ENCODE peak calls at places on chromosomes 6 and 20, in seven cellular contexts. C is epithelial cell of esophagus, H is fibroblast of mammary gland, V is tibial artery, S is esophagus muscularis mucosa, E is AG04450, N is A549. Q is an unnamed sample.

GRCh38 chr20:62739581-62740285 is 31.1 kb downstream of the NTSR1 start:
- DNase-seq in C (no peak), H (no peak), V (peak), S (no peak), E (no peak), N (no peak), Q (no peak)

GRCh38 chr20:54254596-54254995 is 46.7 kb downstream of the PFDN4 start:
- DNase-seq in C (peak), H (peak), V (no peak), S (no peak), E (no peak), N (no peak), Q (no peak)

GRCh38 chr6:100393493-100393892 is 71.2 kb downstream of the SIM1 start:
- DNase-seq in C (no peak), H (no peak), V (no peak), S (no peak), E (no peak), N (no peak), Q (no peak)

GRCh38 chr6:87663434-87663833 is 38.6 kb downstream of the AKIRIN2 start:
- DNase-seq in C (no peak), H (no peak), V (no peak), S (no peak), E (no peak), N (no peak), Q (no peak)

GRCh38 chr6:4568138-4568537 is 208.1 kb upstream of the CDYL start:
- DNase-seq in C (no peak), H (no peak), V (no peak), S (no peak), E (no peak), N (no peak), Q (no peak)

GRCh38 chr6:110392727-110393126 is 22.6 kb downstream of the DDO start:
- DNase-seq in C (no peak), H (no peak), V (no peak), S (no peak), E (no peak), N (no peak), Q (no peak)

GRCh38 chr20:14343658-14344057 is 6.2 kb upstream of the FLRT3 start:
- DNase-seq in C (no peak), H (no peak), V (no peak), S (no peak), E (no peak), N (no peak), Q (no peak)

GRCh38 chr6:20644667-20645370 is 110.6 kb downstream of the CDKAL1 start:
- DNase-seq in C (peak), H (peak), V (no peak), S (no peak), E (no peak), N (no peak), Q (no peak)

GRCh38 chr6:43669050-43669921 is 18.3 kb downstream of the MRPS18A start:
- DNase-seq in C (peak), H (peak), V (peak), S (no peak), E (no peak), N (no peak), Q (no peak)

GRCh38 chr20:32560989-32561830 is 23.9 kb downstream of the NOL4L start:
- DNase-seq in C (no peak), H (no peak), V (no peak), S (no peak), E (no peak), N (no peak), Q (no peak)

GRCh38 chr20:22333885-22334545 is 250.4 kb downstream of the FOXA2 start:
- DNase-seq in C (peak), H (peak), V (no peak), S (no peak), E (peak), N (peak), Q (no peak)

GRCh38 chr6:163782436-163783003 is 368.0 kb downstream of the QKI start:
- DNase-seq in C (peak), H (no peak), V (no peak), S (no peak), E (no peak), N (no peak), Q (no peak)

DNA sequence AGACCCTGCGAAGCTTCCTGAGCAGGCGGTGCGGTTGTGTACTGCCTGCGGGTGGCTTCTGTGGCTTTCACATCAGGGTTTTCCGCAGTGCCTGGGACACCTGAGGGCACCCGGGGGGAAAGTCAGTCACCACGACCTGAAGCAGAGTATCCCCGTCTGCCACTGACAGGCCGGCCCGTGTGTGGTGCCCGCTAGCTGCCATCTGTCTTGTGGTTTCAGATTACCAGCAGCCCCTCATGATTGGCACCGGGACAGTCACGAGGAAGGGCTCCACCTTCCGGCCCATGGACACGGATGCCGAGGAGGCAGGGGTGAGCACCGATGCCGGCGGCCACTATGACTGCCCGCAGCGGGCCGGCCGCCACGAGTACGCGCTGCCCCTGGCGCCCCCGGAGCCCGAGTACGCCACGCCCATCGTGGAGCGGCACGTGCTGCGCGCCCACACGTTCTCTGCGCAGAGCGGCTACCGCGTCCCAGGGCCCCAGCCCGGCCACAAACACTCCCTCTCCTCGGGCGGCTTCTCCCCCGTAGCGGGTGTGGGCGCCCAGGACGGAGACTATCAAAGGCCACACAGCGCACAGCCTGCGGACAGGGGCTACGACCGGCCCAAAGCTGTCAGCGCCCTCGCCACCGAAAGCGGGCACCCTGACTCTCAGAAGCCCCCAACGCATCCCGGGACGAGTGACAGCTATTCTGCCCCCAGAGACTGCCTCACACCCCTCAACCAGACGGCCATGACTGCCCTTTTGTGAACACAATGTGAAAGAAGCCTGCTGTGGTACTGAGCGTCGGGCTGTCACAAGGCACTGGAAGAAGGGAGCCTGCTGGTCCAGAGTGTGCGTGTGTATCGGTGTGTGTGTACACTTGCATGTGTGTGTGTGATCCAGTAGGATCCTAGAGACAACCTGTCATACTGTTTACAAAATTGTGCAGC is 54.4 kb downstream of the GOPC start:
- DNase-seq in C (no peak), H (peak), V (peak), S (no peak), E (no peak), N (no peak), Q (no peak)
- H3K4me3 ChIP-seq in C (no peak), H (peak), V (peak), S (peak), E (peak), N (no peak), Q (peak)

GRCh38 chr6:103672169-103672568 is 1187.5 kb downstream of the HACE1 start:
- DNase-seq in C (peak), H (peak), V (no peak), S (no peak), E (no peak), N (no peak), Q (no peak)
- TF ChIP-seq CTCF in C (no peak), H (no peak), V (no peak), S (no peak), E (no peak), N (no peak), Q (no peak)

GRCh38 chr6:90294989-90295853 is 1.4 kb downstream of the BACH2 start:
- DNase-seq in C (peak), H (peak), V (peak), S (no peak), E (no peak), N (peak), Q (no peak)

GRCh38 chr6:90295854-90296345 is 743 bp downstream of the BACH2 start:
- DNase-seq in C (peak), H (peak), V (peak), S (no peak), E (peak), N (peak), Q (no peak)

GRCh38 chr6:90294614-90294988 is 2.0 kb downstream of the BACH2 start:
- DNase-seq in C (no peak), H (no peak), V (no peak), S (no peak), E (no peak), N (no peak), Q (no peak)

GRCh38 chr6:90293319-90293937 is 3.2 kb downstream of the BACH2 start:
- DNase-seq in C (no peak), H (peak), V (no peak), S (no peak), E (no peak), N (no peak), Q (no peak)

GRCh38 chr6:90294008-90294511 is 2.6 kb downstream of the BACH2 start:
- DNase-seq in C (no peak), H (no peak), V (no peak), S (no peak), E (no peak), N (no peak), Q (no peak)
- H3K4me3 ChIP-seq in C (no peak), H (no peak), V (no peak), S (peak), E (no peak), N (no peak), Q (no peak)

GRCh38 chr6:108123516-108123929 is 42.3 kb upstream of the NR2E1 start:
- DNase-seq in C (no peak), H (no peak), V (no peak), S (no peak), E (no peak), N (no peak), Q (no peak)

GRCh38 chr6:108121612-108122011 is 44.2 kb upstream of the NR2E1 start:
- DNase-seq in C (no peak), H (no peak), V (no peak), S (no peak), E (no peak), N (no peak), Q (no peak)

GRCh38 chr6:108123946-108124345 is 41.9 kb upstream of the NR2E1 start:
- DNase-seq in C (no peak), H (no peak), V (no peak), S (no peak), E (no peak), N (no peak), Q (no peak)

GRCh38 chr6:108127826-108128225 is 38.0 kb upstream of the NR2E1 start:
- DNase-seq in C (peak), H (peak), V (no peak), S (no peak), E (no peak), N (peak), Q (no peak)

GRCh38 chr6:108127056-108127455 is 38.8 kb upstream of the NR2E1 start:
- DNase-seq in C (no peak), H (no peak), V (no peak), S (no peak), E (no peak), N (no peak), Q (no peak)
- TF ChIP-seq CTCF in C (no peak), H (no peak), V (no peak), S (no peak), E (no peak), N (no peak), Q (no peak)

GRCh38 chr20:4728121-4728520 is 6.4 kb downstream of the PRND start:
- DNase-seq in C (peak), H (peak), V (no peak), S (no peak), E (no peak), N (no peak), Q (no peak)

GRCh38 chr20:4724459-4725262 is 3.0 kb downstream of the PRND start:
- DNase-seq in C (no peak), H (no peak), V (no peak), S (no peak), E (no peak), N (no peak), Q (no peak)

GRCh38 chr20:4725263-4725550 is 3.5 kb downstream of the PRND start:
- DNase-seq in C (no peak), H (no peak), V (no peak), S (no peak), E (no peak), N (no peak), Q (no peak)

GRCh38 chr20:4729265-4729664 is 7.6 kb downstream of the PRND start:
- DNase-seq in C (peak), H (peak), V (no peak), S (no peak), E (no peak), N (no peak), Q (no peak)

GRCh38 chr20:4726710-4727391 is 5.1 kb downstream of the PRND start:
- DNase-seq in C (peak), H (peak), V (no peak), S (no peak), E (peak), N (no peak), Q (peak)
- H3K4me3 ChIP-seq in C (no peak), H (no peak), V (no peak), S (peak), E (peak), N (no peak), Q (peak)

GRCh38 chr20:1595333-1595732 is 24.5 kb downstream of the SIRPB1 start:
- DNase-seq in C (no peak), H (no peak), V (no peak), S (no peak), E (no peak), N (no peak), Q (no peak)

DNA sequence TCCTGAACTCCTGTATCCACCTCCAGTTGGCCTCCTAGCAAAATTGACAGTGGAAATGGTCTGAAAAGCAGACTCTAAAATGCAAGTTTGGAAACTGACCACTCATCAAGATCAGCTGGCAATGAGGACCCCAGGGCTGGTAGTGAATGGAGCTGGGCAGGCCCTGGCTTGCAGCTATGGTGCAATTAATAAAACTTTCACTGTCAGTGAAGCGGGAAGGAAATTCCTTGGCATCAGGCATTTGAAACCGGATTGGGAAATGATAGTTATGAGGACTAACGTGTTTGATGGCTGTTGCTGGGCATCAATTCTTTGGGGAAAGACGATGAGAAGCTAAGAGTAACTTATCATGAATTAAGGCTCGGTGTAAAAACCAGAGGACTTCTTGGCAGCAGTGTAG is 19.1 kb downstream of the SIRPB1 start:
- DNase-seq in C (peak), H (no peak), V (no peak), S (no peak), E (no peak), N (no peak), Q (no peak)
- TF ChIP-seq CTCF in C (no peak), H (no peak), V (no peak), S (no peak), E (no peak), N (no peak), Q (no peak)

DNA sequence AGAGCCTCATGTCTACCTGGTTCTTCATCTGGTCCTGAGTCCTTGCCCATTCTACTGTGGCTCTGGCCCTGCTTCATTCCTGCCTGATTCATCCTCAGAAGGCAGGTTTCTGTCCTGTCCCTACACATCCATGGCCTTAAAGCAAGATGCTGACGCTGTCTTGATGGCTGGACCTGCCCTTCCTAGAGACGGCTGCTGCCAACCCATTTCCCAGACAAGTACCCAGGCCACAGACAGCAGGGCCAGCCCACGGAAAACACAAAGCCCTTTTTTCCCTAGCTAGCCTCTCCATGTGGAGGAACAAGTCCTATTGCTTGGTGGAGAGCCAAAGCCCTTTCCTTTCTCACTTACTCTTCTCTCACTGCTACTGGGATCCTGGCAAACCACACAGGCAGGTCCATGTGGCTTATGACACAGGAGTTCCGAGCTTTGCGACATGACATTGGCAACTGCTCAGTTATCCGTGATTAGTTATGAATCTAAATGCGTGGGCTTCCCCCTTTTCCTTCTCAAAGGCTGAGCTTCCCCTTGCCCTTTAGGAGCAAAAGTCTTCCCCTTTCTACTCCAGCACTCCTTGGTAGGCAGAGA is 72.9 kb downstream of the SLC22A3 start:
- DNase-seq in C (peak), H (peak), V (no peak), S (peak), E (no peak), N (no peak), Q (no peak)
- H3K4me3 ChIP-seq in C (no peak), H (no peak), V (no peak), S (no peak), E (no peak), N (no peak), Q (no peak)

DNA sequence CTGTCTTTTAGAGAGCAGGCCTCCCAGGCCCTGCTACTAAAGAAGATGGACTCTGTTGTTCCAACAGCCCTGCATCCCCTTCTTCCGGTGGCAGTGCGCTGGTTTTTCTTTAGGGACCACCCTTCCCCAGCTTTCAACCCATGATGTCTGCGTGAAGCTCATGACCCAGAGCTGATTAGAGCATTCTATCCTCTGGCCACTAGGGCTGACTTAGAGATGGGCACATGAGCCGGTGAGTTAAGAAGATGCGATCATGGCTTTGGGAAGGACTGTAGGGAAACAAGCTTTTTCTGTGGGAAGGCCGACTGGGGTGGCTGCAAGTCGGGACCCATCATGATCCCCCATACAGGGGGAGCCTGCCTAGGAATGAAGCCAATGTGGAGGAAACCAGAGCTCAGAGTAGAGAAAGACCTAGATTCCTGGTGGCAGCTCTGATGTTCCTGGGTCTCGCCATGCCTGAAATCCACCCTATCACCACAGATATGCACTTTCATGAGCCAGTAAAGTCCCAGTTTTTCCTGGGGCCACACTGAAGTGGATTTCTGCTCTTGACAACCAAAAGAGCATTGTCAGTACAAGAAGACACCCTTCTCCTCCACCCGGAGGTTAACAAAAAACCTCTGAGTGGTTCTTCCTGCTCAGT is 29.1 kb upstream of the STX16 start:
- DNase-seq in C (no peak), H (no peak), V (no peak), S (no peak), E (no peak), N (peak), Q (no peak)
- TF ChIP-seq CTCF in C (no peak), H (peak), V (no peak), S (no peak), E (peak), N (no peak), Q (peak)

Q was measured in AG04449.